ENCODE peak calls at places on chromosome 21, in four cellular contexts. V, C, A and L are unnamed samples.

GRCh38 chr21:44454747-44455523 is at the start of gene LRRC3:
- DNase-seq in V (peak), C (peak), A (peak), L (peak)

GRCh38 chr21:21806711-21807597 is 808.7 kb downstream of the NCAM2 start:
- DNase-seq in V (no peak), C (no peak), A (no peak), L (peak)

GRCh38 chr21:31255846-31256395 is 88.1 kb downstream of the TIAM1 start:
- DNase-seq in V (no peak), C (no peak), A (peak), L (no peak)

GRCh38 chr21:25490742-25491141 is 116.5 kb downstream of the MRPL39 start:
- DNase-seq in V (no peak), C (no peak), A (no peak), L (no peak)

GRCh38 chr21:45250914-45251634 is 36.6 kb downstream of the POFUT2 start:
- DNase-seq in V (no peak), C (no peak), A (no peak), L (no peak)

GRCh38 chr21:39099859-39100258 is 83.4 kb downstream of the PSMG1 start:
- DNase-seq in V (no peak), C (no peak), A (no peak), L (no peak)

GRCh38 chr21:42141643-42142042 is 70.5 kb downstream of the UMODL1 start:
- DNase-seq in V (no peak), C (no peak), A (no peak), L (no peak)

GRCh38 chr21:41966872-41967621 is 13.2 kb upstream of the C2CD2 start:
- DNase-seq in V (no peak), C (no peak), A (no peak), L (no peak)

GRCh38 chr21:35857082-35857481 is 203.2 kb downstream of the SETD4 start:
- DNase-seq in V (no peak), C (no peak), A (no peak), L (no peak)

GRCh38 chr21:35222021-35222420 is 172.9 kb upstream of the RUNX1 start:
- DNase-seq in V (no peak), C (no peak), A (no peak), L (no peak)

GRCh38 chr21:35779167-35779566 is 281.2 kb downstream of the SETD4 start:
- DNase-seq in V (no peak), C (no peak), A (no peak), L (no peak)

GRCh38 chr21:33834801-33835500 is 80.7 kb downstream of the ATP5PO start:
- DNase-seq in V (no peak), C (no peak), A (no peak), L (no peak)

GRCh38 chr21:14572206-14572780 is 26.2 kb upstream of the SAMSN1 start:
- DNase-seq in V (no peak), C (no peak), A (no peak), L (no peak)

GRCh38 chr21:45803613-45804340 is 160.3 kb downstream of the PCBP3 start:
- DNase-seq in V (no peak), C (no peak), A (no peak), L (no peak)

GRCh38 chr21:29718081-29718815 is 221.5 kb downstream of the GRIK1 start:
- DNase-seq in V (no peak), C (no peak), A (peak), L (no peak)

GRCh38 chr21:41610042-41610839 is 102.3 kb upstream of the TMPRSS2 start:
- DNase-seq in V (no peak), C (peak), A (no peak), L (no peak)

GRCh38 chr21:21114456-21114855 is 116.2 kb downstream of the NCAM2 start:
- DNase-seq in V (no peak), C (no peak), A (no peak), L (no peak)

GRCh38 chr21:42302794-42303193 is 12.4 kb downstream of the TFF3 start:
- DNase-seq in V (no peak), C (no peak), A (no peak), L (no peak)

GRCh38 chr21:43370888-43371570 is 55.9 kb downstream of the SIK1 start:
- DNase-seq in V (no peak), C (no peak), A (no peak), L (no peak)

GRCh38 chr21:33362044-33362555 is 37.3 kb downstream of the IFNAR1 start:
- DNase-seq in V (peak), C (peak), A (no peak), L (no peak)

GRCh38 chr21:31343680-31344480 is at the start of gene TIAM1:
- DNase-seq in V (no peak), C (peak), A (peak), L (no peak)

GRCh38 chr21:41913230-41913629 is 34.1 kb upstream of the PRDM15 start:
- DNase-seq in V (no peak), C (no peak), A (no peak), L (no peak)

GRCh38 chr21:32001390-32001789 is 128.6 kb downstream of the HUNK start:
- DNase-seq in V (no peak), C (no peak), A (no peak), L (no peak)

GRCh38 chr21:33308586-33309490 is 15.9 kb upstream of the IFNAR1 start:
- DNase-seq in V (no peak), C (no peak), A (peak), L (no peak)

GRCh38 chr21:14956826-14957225 is 108.0 kb downstream of the NRIP1 start:
- DNase-seq in V (no peak), C (no peak), A (peak), L (no peak)

GRCh38 chr21:36747815-36748381 is 49.0 kb downstream of the SIM2 start:
- DNase-seq in V (peak), C (peak), A (no peak), L (no peak)

GRCh38 chr21:16075594-16076282 is 346.0 kb downstream of the USP25 start:
- DNase-seq in V (no peak), C (no peak), A (no peak), L (no peak)

GRCh38 chr21:36785615-36786014 is 86.7 kb downstream of the SIM2 start:
- DNase-seq in V (no peak), C (no peak), A (no peak), L (no peak)

GRCh38 chr21:25639167-25639921 is at the start of gene JAM2:
- DNase-seq in V (peak), C (peak), A (no peak), L (no peak)

GRCh38 chr21:16578912-16579311 is 849.1 kb downstream of the USP25 start:
- DNase-seq in V (no peak), C (no peak), A (no peak), L (no peak)

GRCh38 chr21:17900990-17901385 is 81.8 kb upstream of the C21orf91 start:
- DNase-seq in V (no peak), C (no peak), A (no peak), L (no peak)

GRCh38 chr21:39630191-39630591 is 17.5 kb downstream of the B3GALT5 start:
- DNase-seq in V (no peak), C (no peak), A (no peak), L (peak)